ENCODE peak calls at places on chromosomes 7 and 10, in four cellular contexts. M is neuronal stem cell, T is H1, V is H9. P is an unnamed sample.

GRCh38 chr7:12764355-12765000 is 77.0 kb downstream of the ARL4A start:
- DNase-seq in V (no peak), T (no peak), M (peak), P (no peak)

GRCh38 chr7:44065431-44066110 is at the start of gene PGAM2:
- DNase-seq in V (peak), M (peak), T (peak), P (no peak)

GRCh38 chr7:95126053-95126709 is 198.2 kb downstream of the PON1 start:
- DNase-seq in M (no peak), T (no peak), V (no peak), P (no peak)

GRCh38 chr7:33107136-33108066 is 1.8 kb downstream of the RP9 start:
- DNase-seq in M (peak), V (peak), T (peak), P (peak)

GRCh38 chr7:91264924-91265681 is 870 bp downstream of the FZD1 start:
- DNase-seq in V (peak), M (no peak), T (peak), P (peak)

GRCh38 chr10:125123363-125124113 is 36.8 kb downstream of the CTBP2 start:
- DNase-seq in V (no peak), T (no peak), M (no peak), P (peak)

GRCh38 chr10:117541909-117542705 is 439 bp upstream of the EMX2 start:
- DNase-seq in M (peak), V (peak), T (peak), P (peak)

GRCh38 chr7:151179287-151179860 is 7.7 kb downstream of the ASB10 start:
- DNase-seq in V (peak), M (no peak), T (no peak), P (no peak)

GRCh38 chr7:107152011-107152410 is 16.8 kb upstream of the HBP1 start:
- DNase-seq in T (no peak), M (no peak), V (no peak), P (peak)

GRCh38 chr10:79979310-79979972 is 30.5 kb upstream of the SFTPD start:
- DNase-seq in M (no peak), V (no peak), T (no peak), P (no peak)

GRCh38 chr7:87083865-87084519 is 24.5 kb upstream of the ELAPOR2 start:
- DNase-seq in V (no peak), T (no peak), M (no peak), P (no peak)

GRCh38 chr7:5997210-5997808 is 11.5 kb downstream of the PMS2 start:
- DNase-seq in V (no peak), T (no peak), M (peak), P (peak)

GRCh38 chr10:70537398-70538194 is 59.0 kb downstream of the PALD1 start:
- DNase-seq in V (peak), T (peak), M (no peak), P (no peak)

GRCh38 chr10:9510626-9511025 is 1456.1 kb downstream of the GATA3 start:
- DNase-seq in M (no peak), V (peak), T (no peak), P (no peak)

GRCh38 chr7:105838273-105839141 is 37.9 kb downstream of the ATXN7L1 start:
- DNase-seq in M (no peak), T (no peak), V (no peak), P (peak)

GRCh38 chr10:33331020-33331557 is 3.4 kb downstream of the NRP1 start:
- DNase-seq in V (no peak), T (no peak), M (no peak), P (no peak)

GRCh38 chr10:21002097-21002878 is 105.2 kb upstream of the NEBL start:
- DNase-seq in M (no peak), V (no peak), T (no peak), P (no peak)

GRCh38 chr7:107715531-107715930 is 28.4 kb upstream of the CBLL1 start:
- DNase-seq in M (no peak), V (no peak), T (no peak), P (no peak)

GRCh38 chr7:497346-497745 is 22.3 kb downstream of the PDGFA start:
- DNase-seq in M (no peak), T (no peak), V (no peak), P (no peak)

GRCh38 chr7:80374321-80374720 is 137.5 kb downstream of the GNAT3 start:
- DNase-seq in V (no peak), M (no peak), T (no peak), P (no peak)

GRCh38 chr10:71833451-71834342 is 17.4 kb downstream of the PSAP start:
- DNase-seq in V (no peak), T (no peak), M (no peak), P (no peak)
- H2BK12ac ChIP-seq in V (no peak), T (no peak), M (no peak), P (peak)

DNA sequence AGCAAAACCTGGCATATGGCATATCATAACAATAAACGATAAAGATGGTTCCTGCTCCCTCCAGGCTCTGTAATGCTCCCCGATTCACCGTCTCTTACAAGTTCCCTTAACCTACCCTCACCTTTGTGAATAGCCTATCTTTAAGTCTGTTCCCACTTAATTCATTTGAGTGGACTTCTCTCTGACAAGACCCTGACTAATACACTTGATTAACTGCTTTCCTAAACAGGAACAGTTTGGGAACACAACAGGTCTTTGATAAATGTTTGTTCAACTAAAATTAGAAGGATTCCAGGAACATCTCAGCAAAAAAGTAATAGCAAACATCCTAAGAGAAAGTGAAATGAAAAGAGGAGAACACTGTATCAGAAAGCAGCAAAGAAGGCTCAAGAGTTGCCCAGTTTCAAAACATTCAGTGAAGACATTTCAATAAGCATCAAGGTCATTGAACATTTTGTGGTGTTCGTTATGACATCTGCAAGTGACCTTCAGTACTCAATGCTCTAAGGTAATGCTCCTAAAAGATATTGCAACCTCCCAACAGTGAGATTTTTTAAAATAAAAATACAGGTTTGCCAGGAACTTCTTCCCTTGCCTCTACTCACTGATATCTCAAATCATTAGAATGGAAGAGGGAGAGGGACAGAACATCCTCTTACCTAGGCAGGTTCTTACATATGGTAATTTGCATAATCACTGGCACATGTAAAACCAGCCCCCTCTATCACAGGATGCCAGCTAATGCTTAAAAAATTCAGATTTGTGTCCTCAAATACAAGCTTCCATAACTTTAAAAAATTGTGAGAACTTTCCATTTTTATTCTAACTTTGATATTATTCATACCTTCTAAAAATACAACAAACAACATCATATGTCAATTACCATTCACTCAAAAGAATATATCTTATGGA is 11.4 kb upstream of the ARHGAP12 start:
- DNase-seq in M (no peak), V (no peak), T (no peak), P (peak)
- H3K23ac ChIP-seq in M (no peak), V (no peak), T (no peak), P (no peak)

GRCh38 chr10:93481931-93482834 is at the start of gene MYOF:
- DNase-seq in T (peak), V (peak), M (peak), P (peak)
- H2BK12ac ChIP-seq in T (no peak), V (no peak), M (no peak), P (peak)

GRCh38 chr10:8059191-8059936 is 4.9 kb downstream of the GATA3 start:
- DNase-seq in T (peak), V (peak), M (peak), P (peak)
- H3K23ac ChIP-seq in T (no peak), V (no peak), M (no peak), P (peak)

GRCh38 chr7:47330026-47330425 is 251.9 kb downstream of the TNS3 start:
- DNase-seq in T (peak), M (no peak), V (no peak), P (no peak)

GRCh38 chr7:47330561-47331178 is 251.2 kb downstream of the TNS3 start:
- DNase-seq in V (no peak), M (no peak), T (peak), P (no peak)

GRCh38 chr7:47328392-47329319 is 253.3 kb downstream of the TNS3 start:
- DNase-seq in V (no peak), T (no peak), M (no peak), P (peak)

GRCh38 chr7:47327698-47328391 is 254.1 kb downstream of the TNS3 start:
- DNase-seq in M (peak), T (peak), V (peak), P (peak)

DNA sequence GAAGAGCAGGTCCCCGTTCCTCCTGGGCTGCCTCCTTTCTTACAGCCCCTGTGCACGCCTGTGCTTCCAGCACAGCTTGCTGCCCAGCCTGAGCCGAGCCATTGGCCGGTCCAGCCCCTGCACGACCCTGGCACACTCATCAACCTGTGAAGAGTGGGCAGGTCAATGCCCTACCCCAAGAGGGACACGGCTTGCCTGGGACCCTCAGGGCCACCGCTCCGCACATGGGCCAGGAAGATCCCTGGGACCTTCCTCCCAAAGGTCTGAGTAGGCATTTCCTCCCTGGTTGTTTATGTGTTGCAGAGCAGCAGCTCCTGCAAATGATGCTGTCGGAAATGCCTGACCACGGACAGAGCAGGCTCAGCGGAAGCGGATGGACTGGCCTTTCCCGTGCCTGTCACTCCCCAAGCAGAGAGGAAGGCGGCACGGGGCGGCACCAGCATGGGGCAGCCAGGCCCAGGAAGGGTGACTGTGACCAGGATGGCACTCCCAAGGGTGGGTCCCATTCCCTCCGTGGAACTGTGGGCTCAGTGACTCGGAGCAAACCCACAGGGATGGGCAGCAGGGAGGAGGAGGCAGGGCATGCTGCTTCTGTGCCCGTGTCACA is 252.5 kb downstream of the TNS3 start:
- DNase-seq in T (peak), V (no peak), M (no peak), P (peak)
- H2BK12ac ChIP-seq in T (peak), V (no peak), M (peak), P (peak)

DNA sequence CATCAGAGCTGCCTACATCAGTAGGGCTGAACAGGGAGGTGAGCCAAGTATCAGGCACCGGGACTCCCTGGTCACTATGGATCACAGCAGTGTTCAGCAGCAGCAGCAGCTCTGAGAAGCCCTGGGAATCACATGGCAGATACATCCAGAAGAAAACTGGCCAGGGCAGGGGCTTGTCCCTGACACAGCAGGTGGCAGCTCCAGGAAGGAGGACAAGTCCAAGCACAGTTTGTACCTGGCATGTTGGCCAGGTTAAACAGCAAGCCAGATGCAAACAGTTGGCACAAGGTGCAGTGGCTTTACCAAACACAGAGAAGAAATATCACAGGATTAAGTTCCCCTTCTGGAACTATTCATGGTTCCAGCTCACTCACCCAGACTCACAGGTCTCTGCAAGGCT is 139.4 kb downstream of the KCNMA1 start:
- DNase-seq in V (no peak), T (no peak), M (no peak), P (no peak)
- H3K23ac ChIP-seq in V (no peak), T (no peak), M (no peak), P (no peak)

GRCh38 chr10:97597778-97598177 is 8.3 kb downstream of the C10orf62 start:
- DNase-seq in T (no peak), M (no peak), V (no peak), P (no peak)
- H2BK12ac ChIP-seq in T (no peak), M (no peak), V (no peak), P (no peak)

P was measured in mesenchymal stem cell.